ENCODE peak calls at places on chromosomes 11 and 22, in eight cellular contexts. Y is stimulated activated CD8-positive, alpha-beta memory T cell treated with anti-CD3 and anti-CD28 coated beads, Interleukin-15, amount 100 ng/mL, for 48 hours; B is nucleus accumbens; F is neural crest cell; N is RKO; D is IMR-90; X is EL; W is NCI-H1436 treated with DMSO at 0.1 percent for 48 hours. I is an unnamed sample.

GRCh38 chr22:22666307-22667091 is 22.1 kb downstream of the GGTLC2 start:
- DNase-seq in D (peak; percentile 46), X (peak; percentile 9), W (no peak), N (peak; percentile 5), B (no peak), F (no peak), Y (peak; percentile 4), I (peak; percentile 29)

GRCh38 chr11:120142072-120142423 is 4.1 kb upstream of the TRIM29 start:
- DNase-seq in N (no peak), B (no peak), Y (no peak), D (no peak), W (no peak), X (no peak), F (no peak), I (no peak)

GRCh38 chr11:46471943-46472661 is 80.5 kb upstream of the CHRM4 start:
- DNase-seq in Y (no peak), X (no peak), D (no peak), F (no peak), W (no peak), N (no peak), B (no peak), I (no peak)

GRCh38 chr11:72278911-72279310 is 34.9 kb upstream of the PHOX2A start:
- DNase-seq in B (no peak), D (peak; percentile 73), X (peak; percentile 74), F (no peak), Y (no peak), W (no peak), N (peak; percentile 42), I (no peak)

GRCh38 chr11:109597336-109597735 is 175.3 kb downstream of the C11orf87 start:
- DNase-seq in F (no peak), W (no peak), B (no peak), N (no peak), Y (no peak), D (no peak), X (no peak), I (no peak)

GRCh38 chr22:48580481-48580970 is 1247.1 kb downstream of the BRD1 start:
- DNase-seq in N (no peak), B (no peak), F (no peak), X (no peak), W (no peak), Y (no peak), D (no peak), I (no peak)

GRCh38 chr22:45444168-45444567 is 30.7 kb downstream of the RIBC2 start:
- DNase-seq in Y (no peak), F (no peak), N (no peak), X (no peak), W (no peak), B (no peak), D (peak; percentile 54), I (no peak)

GRCh38 chr22:40499187-40499753 is 128.9 kb downstream of the SGSM3 start:
- DNase-seq in N (peak; percentile 60), F (no peak), X (peak; percentile 97), Y (no peak), D (peak; percentile 99), B (no peak), W (no peak), I (peak; percentile 97)

I was measured in brain microvascular endothelial cell.